ENCODE peak calls at places on chromosome 2, in five cellular contexts. A is hippocampal formation; W is immature natural killer cell; T is astrocyte of the spinal cord; S is stimulated activated CD8-positive, alpha-beta memory T cell treated with anti-CD3 and anti-CD28 coated beads, Interleukin-7, amount 100 ng/mL, for 24 hours. J is an unnamed sample.

GRCh38 chr2:54522624-54523281 is 66.6 kb downstream of the SPTBN1 start:
- DNase-seq in T (peak), A (no peak), W (peak), S (peak), J (peak)

GRCh38 chr2:235990344-235990743 is 177.8 kb downstream of the GBX2 start:
- DNase-seq in A (no peak), S (no peak), W (no peak), T (no peak), J (no peak)

GRCh38 chr2:126886201-126886905 is 12.3 kb upstream of the TEX51 start:
- DNase-seq in S (peak), T (peak), W (no peak), A (no peak), J (peak)

GRCh38 chr2:15582153-15582552 is 9.5 kb upstream of the DDX1 start:
- DNase-seq in A (no peak), T (no peak), S (no peak), W (no peak), J (no peak)

GRCh38 chr2:178641498-178641897 is 161.2 kb downstream of the PLEKHA3 start:
- DNase-seq in A (no peak), T (no peak), S (no peak), W (no peak), J (no peak)

GRCh38 chr2:45083175-45083574 is 73.9 kb upstream of the SIX2 start:
- DNase-seq in T (no peak), W (no peak), A (no peak), S (no peak), J (no peak)

GRCh38 chr2:100592226-100592625 is 29.4 kb downstream of the PDCL3 start:
- DNase-seq in T (no peak), A (no peak), W (no peak), S (no peak), J (no peak)

GRCh38 chr2:190846746-190847145 is 33.9 kb upstream of the GLS start:
- DNase-seq in T (no peak), A (no peak), W (no peak), S (no peak), J (no peak)

GRCh38 chr2:71679481-71679880 is 226.1 kb downstream of the DYSF start:
- DNase-seq in W (no peak), T (no peak), A (no peak), S (no peak), J (no peak)

GRCh38 chr2:10935953-10936942 is 24.5 kb downstream of the KCNF1 start:
- DNase-seq in A (no peak), T (peak), W (no peak), S (no peak), J (peak)

GRCh38 chr2:96523659-96524481 is 12.7 kb upstream of the ARID5A start:
- DNase-seq in T (no peak), A (no peak), S (no peak), W (no peak), J (peak)

GRCh38 chr2:190158798-190159434 is 96.4 kb upstream of the MSTN start:
- DNase-seq in W (no peak), S (no peak), A (no peak), T (no peak), J (no peak)

GRCh38 chr2:96111823-96112500 is 4.4 kb downstream of the ADRA2B start:
- DNase-seq in S (no peak), A (no peak), W (no peak), T (no peak), J (no peak)

GRCh38 chr2:101844055-101844635 is 146.6 kb downstream of the MAP4K4 start:
- DNase-seq in T (peak), W (no peak), A (peak), S (no peak), J (peak)

GRCh38 chr2:200471324-200471848 is 38.5 kb downstream of the KCTD18 start:
- DNase-seq in W (peak), S (no peak), T (no peak), A (peak), J (peak)

GRCh38 chr2:60463249-60463648 is 90.2 kb downstream of the BCL11A start:
- DNase-seq in A (peak), W (no peak), T (peak), S (no peak), J (no peak)

GRCh38 chr2:24825883-24826800 is 32.9 kb downstream of the CENPO start:
- DNase-seq in S (no peak), T (no peak), A (no peak), W (peak), J (no peak)

GRCh38 chr2:10267036-10267435 is 35.7 kb upstream of the HPCAL1 start:
- DNase-seq in A (no peak), W (no peak), T (no peak), S (no peak), J (no peak)

GRCh38 chr2:65901809-65902208 is 469.4 kb upstream of the SPRED2 start:
- DNase-seq in A (no peak), S (no peak), T (no peak), W (no peak), J (no peak)

GRCh38 chr2:220835563-220835962 is 736.5 kb downstream of the EPHA4 start:
- DNase-seq in T (peak), W (no peak), S (no peak), A (no peak), J (no peak)

GRCh38 chr2:113233593-113234550 is 44.8 kb downstream of the PAX8 start:
- DNase-seq in W (no peak), T (no peak), A (no peak), S (no peak), J (peak)

GRCh38 chr2:13193900-13194299 is 477.2 kb downstream of the TRIB2 start:
- DNase-seq in S (no peak), T (peak), A (peak), W (no peak), J (peak)